ENCODE peak calls at places on chromosomes 6 and 20, in five cellular contexts. F, V, I, X and B are unnamed samples.

GRCh38 chr6:132007474-132008190 is 56.5 kb upstream of the CCN2 start:
- DNase-seq in I (no peak), X (no peak), V (no peak), F (no peak), B (no peak)

GRCh38 chr20:57620274-57620990 is at the start of gene ZBP1:
- DNase-seq in X (peak), I (no peak), F (no peak), V (peak), B (no peak)

GRCh38 chr6:13669476-13669875 is 42.2 kb downstream of the RANBP9 start:
- DNase-seq in X (no peak), F (no peak), I (no peak), V (no peak), B (no peak)

GRCh38 chr6:53192590-53193232 is 44.1 kb upstream of the GCM1 start:
- DNase-seq in V (no peak), X (no peak), F (no peak), I (no peak), B (peak)

GRCh38 chr6:131519670-131520436 is 53.2 kb upstream of the ARG1 start:
- DNase-seq in F (peak), V (no peak), I (no peak), X (no peak), B (peak)

GRCh38 chr6:158460602-158461092 is 99.2 kb upstream of the TMEM181 start:
- DNase-seq in V (no peak), X (no peak), F (no peak), I (no peak), B (no peak)

GRCh38 chr6:111837641-111838500 is 35.4 kb downstream of the FYN start:
- DNase-seq in I (no peak), F (no peak), X (no peak), V (no peak), B (no peak)

GRCh38 chr20:38874460-38875169 is 51.6 kb upstream of the FAM83D start:
- DNase-seq in I (no peak), F (no peak), V (no peak), X (no peak), B (no peak)

GRCh38 chr20:24779886-24780285 is 169.2 kb upstream of the CST7 start:
- DNase-seq in F (no peak), I (no peak), X (no peak), V (peak), B (no peak)

GRCh38 chr6:39254999-39255535 is 25.8 kb upstream of the KCNK5 start:
- DNase-seq in F (no peak), X (no peak), V (no peak), I (no peak), B (no peak)

GRCh38 chr6:45555981-45556771 is 178.4 kb upstream of the SUPT3H start:
- DNase-seq in V (no peak), I (no peak), X (no peak), F (no peak), B (no peak)

GRCh38 chr20:24502184-24502583 is 32.8 kb downstream of the SYNDIG1 start:
- DNase-seq in V (no peak), X (peak), F (no peak), I (no peak), B (no peak)

GRCh38 chr6:31081872-31082271 is 30.5 kb downstream of the C6orf15 start:
- DNase-seq in F (no peak), I (no peak), X (no peak), V (no peak), B (no peak)

GRCh38 chr6:31075528-31075927 is 36.8 kb downstream of the C6orf15 start:
- DNase-seq in V (no peak), F (no peak), I (no peak), X (no peak), B (no peak)

GRCh38 chr6:31076611-31077010 is 35.8 kb downstream of the C6orf15 start:
- DNase-seq in F (no peak), I (no peak), X (no peak), V (no peak), B (peak)

GRCh38 chr6:31083742-31084354 is 28.5 kb downstream of the C6orf15 start:
- DNase-seq in F (peak), I (peak), V (no peak), X (no peak), B (no peak)

DNA sequence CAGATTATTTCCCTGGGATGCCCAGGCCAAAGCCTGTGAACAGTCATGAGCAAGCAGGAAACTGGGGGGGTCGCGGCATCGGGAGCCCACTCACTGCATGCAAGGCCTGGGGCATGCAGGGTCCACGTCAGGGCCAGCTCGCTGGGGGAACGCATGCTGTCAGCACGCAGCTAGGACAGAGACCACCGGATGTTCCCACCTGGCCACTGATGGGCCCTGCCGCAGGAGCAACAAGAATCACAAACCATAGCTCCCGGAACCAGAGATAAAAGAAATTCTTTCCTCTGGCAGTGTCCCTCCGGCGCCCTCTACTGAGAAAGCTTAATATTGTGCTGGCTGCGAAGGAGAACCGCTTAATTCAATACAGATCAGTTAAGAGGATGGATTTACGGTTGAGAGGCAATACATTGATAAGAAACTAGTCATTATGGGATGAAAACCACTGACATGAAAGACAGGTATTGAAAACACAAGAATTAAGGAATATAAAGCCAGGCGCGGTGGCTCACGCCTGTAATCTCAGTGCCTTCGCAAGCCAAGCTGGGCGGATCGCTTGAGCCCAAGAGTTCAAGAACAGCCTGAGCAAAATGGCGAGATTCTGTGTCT is 32.6 kb downstream of the C6orf15 start:
- DNase-seq in X (no peak), I (peak), V (peak), F (peak), B (no peak)
- H3K4me3 ChIP-seq in X (no peak), I (no peak), V (peak), F (no peak), B (no peak)

GRCh38 chr20:4920655-4921054 is 80.7 kb downstream of the SLC23A2 start:
- DNase-seq in X (no peak), F (no peak), I (no peak), V (no peak), B (no peak)

GRCh38 chr20:4918473-4918872 is 82.8 kb downstream of the SLC23A2 start:
- DNase-seq in I (no peak), V (no peak), F (no peak), X (no peak), B (no peak)

GRCh38 chr20:4920131-4920530 is 81.2 kb downstream of the SLC23A2 start:
- DNase-seq in I (no peak), X (no peak), V (no peak), F (no peak), B (no peak)

GRCh38 chr20:4919047-4919704 is 82.1 kb downstream of the SLC23A2 start:
- DNase-seq in I (no peak), V (no peak), F (no peak), X (no peak), B (peak)

GRCh38 chr20:4916991-4917881 is 84.1 kb downstream of the SLC23A2 start:
- DNase-seq in I (no peak), X (no peak), F (no peak), V (no peak), B (no peak)
- TF ChIP-seq CTCF in I (no peak), X (no peak), F (no peak), V (peak), B (no peak)

GRCh38 chr6:109164331-109164730 is 69.0 kb downstream of the CEP57L1 start:
- DNase-seq in X (no peak), V (no peak), I (no peak), F (no peak), B (peak)
- H3K4me3 ChIP-seq in X (no peak), V (no peak), I (no peak), F (no peak), B (no peak)

DNA sequence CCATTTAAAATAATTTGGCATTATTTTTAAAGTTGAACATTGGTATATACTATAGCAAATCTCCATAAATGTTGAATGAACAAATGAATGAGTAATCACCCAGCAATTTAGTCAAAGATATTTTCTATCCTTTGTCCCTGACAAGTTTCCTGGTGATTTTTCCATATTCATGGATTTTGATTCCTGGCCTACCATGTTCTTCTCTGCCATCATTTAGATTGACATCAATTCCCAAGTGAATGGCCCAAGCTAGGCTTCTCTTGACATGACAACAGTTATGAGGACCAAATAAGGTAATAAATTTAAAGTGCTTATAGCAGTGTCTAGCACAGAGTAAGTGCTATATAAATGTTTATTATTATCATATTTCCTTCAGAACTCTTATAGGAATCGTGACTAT is 120.1 kb upstream of the ADGRF1 start:
- DNase-seq in I (no peak), X (no peak), V (no peak), F (no peak), B (no peak)
- TF ChIP-seq CTCF in I (no peak), X (no peak), V (no peak), F (no peak), B (no peak)

GRCh38 chr6:103000686-103001085 is 1607.2 kb downstream of the GRIK2 start:
- DNase-seq in X (no peak), V (no peak), I (no peak), F (no peak), B (no peak)

GRCh38 chr6:103002282-103002681 is 1608.8 kb downstream of the GRIK2 start:
- DNase-seq in F (no peak), I (no peak), X (no peak), V (no peak), B (no peak)

GRCh38 chr6:103001724-103002123 is 1608.2 kb downstream of the GRIK2 start:
- DNase-seq in X (no peak), I (no peak), F (no peak), V (no peak), B (no peak)
- H3K4me3 ChIP-seq in X (no peak), I (no peak), F (no peak), V (no peak), B (no peak)

GRCh38 chr6:128520436-128521301 is at the start of gene PTPRK:
- DNase-seq in V (peak), I (peak), X (peak), F (peak), B (peak)
- TF ChIP-seq CTCF in V (peak), I (peak), X (peak), F (no peak), B (peak)

GRCh38 chr6:391559-392440 is at the start of gene IRF4:
- DNase-seq in X (peak), V (no peak), I (no peak), F (no peak), B (no peak)

GRCh38 chr6:389143-389542 is 2.4 kb upstream of the IRF4 start:
- DNase-seq in V (no peak), F (no peak), X (no peak), I (no peak), B (no peak)

GRCh38 chr6:388202-388903 is 3.2 kb upstream of the IRF4 start:
- DNase-seq in F (no peak), X (no peak), I (no peak), V (no peak), B (no peak)

GRCh38 chr6:390914-391558 is 516 bp upstream of the IRF4 start:
- DNase-seq in I (no peak), X (no peak), F (no peak), V (no peak), B (no peak)

GRCh38 chr6:389622-390021 is 1.9 kb upstream of the IRF4 start:
- DNase-seq in I (no peak), V (no peak), F (no peak), X (no peak), B (no peak)
- H3K4me3 ChIP-seq in I (no peak), V (no peak), F (no peak), X (no peak), B (no peak)

DNA sequence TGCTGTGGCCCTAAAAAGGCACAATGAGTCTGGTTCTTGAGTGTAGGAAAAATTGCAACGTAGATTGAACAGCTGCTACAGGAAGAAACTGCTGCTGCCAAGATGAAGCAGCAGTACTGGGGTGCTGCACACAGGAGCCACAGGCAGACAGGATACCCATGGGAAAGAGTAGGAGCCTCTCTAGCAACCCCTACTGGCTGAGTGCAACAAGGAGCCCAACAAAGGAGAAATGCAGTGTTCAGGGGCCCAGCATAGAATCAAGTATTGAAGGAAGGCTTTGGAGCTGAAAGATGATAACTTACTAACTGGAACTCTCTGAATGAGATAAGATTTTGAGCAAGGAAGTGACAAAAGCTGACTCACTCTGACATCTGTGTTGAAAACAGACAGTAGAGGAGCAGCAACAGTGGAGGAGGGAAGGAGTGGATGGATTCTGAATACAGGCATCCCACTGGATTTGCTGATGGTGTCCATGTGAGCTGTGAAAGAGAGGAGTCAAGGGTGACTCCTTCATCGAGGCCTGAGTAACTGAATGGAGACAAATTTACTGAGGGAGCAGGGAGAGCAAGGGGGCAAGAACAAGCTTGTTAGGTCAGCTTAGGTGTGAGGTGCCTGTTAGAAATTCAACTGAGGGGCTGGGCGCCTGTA is 534.7 kb upstream of the JARID2 start:
- DNase-seq in I (peak), X (no peak), F (no peak), V (no peak), B (no peak)
- TF ChIP-seq CTCF in I (peak), X (peak), F (peak), V (peak), B (peak)

DNA sequence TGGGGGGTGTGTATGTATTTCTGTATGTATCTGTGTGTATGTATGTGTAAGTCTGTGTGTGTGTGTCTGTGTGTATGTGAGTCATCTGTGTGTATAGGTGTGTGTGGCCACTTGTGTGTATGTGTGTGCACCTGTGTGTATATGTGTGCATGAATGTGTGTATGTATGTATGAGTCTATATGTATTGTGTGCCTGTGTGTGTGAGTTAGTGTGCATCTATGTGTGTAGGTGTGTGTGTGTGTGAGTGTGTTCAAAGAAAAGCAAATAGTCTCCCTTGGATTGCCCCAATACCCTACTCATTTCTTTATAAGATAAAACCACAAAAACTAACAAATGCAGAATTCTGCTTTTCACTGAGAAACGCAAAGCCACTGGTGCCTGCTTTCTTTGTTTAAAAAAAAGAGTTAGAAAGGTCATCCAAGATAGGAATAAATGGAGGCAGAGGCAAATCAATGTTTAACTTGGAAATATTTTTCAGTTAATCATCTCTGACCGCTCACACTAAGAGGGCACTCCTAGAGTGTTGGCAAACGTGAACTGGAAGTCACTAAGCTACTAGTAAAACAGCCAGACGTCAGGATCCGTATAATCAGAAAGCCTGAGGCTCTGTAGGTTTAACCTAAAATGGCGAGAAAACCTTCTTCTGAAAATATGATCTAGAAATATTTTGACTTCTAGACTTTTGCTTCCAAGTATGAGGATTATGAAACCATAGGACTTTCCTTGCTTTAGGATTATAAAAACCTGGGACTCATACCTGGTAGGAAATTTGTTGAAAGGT is 37.4 kb upstream of the JAG1 start:
- DNase-seq in I (no peak), V (no peak), X (no peak), F (no peak), B (no peak)
- H3K4me3 ChIP-seq in I (no peak), V (no peak), X (peak), F (no peak), B (no peak)

DNA sequence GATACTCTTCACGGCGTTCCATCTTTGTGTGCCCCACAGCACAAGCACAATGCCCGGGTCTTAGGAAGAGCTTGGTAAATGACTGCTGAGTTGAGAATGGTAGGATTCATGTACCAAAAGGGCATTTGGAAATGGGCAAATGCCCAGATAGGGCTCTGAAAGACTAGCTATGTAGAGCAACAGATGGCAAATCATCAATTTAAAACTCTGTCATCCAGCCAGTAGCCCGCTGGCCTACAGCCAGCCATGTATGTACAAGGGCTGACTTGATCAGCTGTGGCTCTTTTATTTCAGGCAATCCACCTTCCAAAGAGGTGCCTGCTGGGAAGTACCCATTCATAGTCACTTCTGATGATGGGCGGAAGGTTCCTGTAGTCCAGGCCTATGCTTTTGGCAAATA is 35.1 kb downstream of the NT5E start:
- DNase-seq in F (no peak), V (no peak), X (no peak), I (no peak), B (no peak)
- TF ChIP-seq CTCF in F (no peak), V (no peak), X (no peak), I (no peak), B (no peak)